ENCODE peak calls at places on chromosomes 12 and 14, in six cellular contexts. One of them, this sample, is unnamed.

GRCh38 chr12:26195641-26196423 is 459 bp downstream of the SSPN start:
- DNase-seq in IMR-90: peak; percentile 31
- DNase-seq in H9: peak; percentile 61
- DNase-seq in mesenchymal stem cell: peak; percentile 60
- DNase-seq in neuronal stem cell: peak; percentile 31
- DNase-seq in H1: no peak
- DNase-seq in this sample: peak; percentile 38

GRCh38 chr14:88521818-88522217 is 33.0 kb downstream of the PTPN21 start:
- DNase-seq in IMR-90: peak; percentile 27
- DNase-seq in H9: no peak
- DNase-seq in mesenchymal stem cell: no peak
- DNase-seq in neuronal stem cell: no peak
- DNase-seq in H1: no peak
- DNase-seq in this sample: no peak

GRCh38 chr12:96986883-96987523 is 79.9 kb downstream of the NEDD1 start:
- DNase-seq in IMR-90: peak; percentile 7
- DNase-seq in H9: no peak
- DNase-seq in mesenchymal stem cell: peak; percentile 36
- DNase-seq in neuronal stem cell: peak; percentile 48
- DNase-seq in H1: no peak
- DNase-seq in this sample: peak; percentile 10

GRCh38 chr12:115023279-115023678 is 339.3 kb upstream of the TBX3 start:
- DNase-seq in IMR-90: peak; percentile 60
- DNase-seq in H9: no peak
- DNase-seq in mesenchymal stem cell: no peak
- DNase-seq in neuronal stem cell: no peak
- DNase-seq in H1: no peak
- DNase-seq in this sample: no peak

GRCh38 chr12:87234898-87235297 is 794.3 kb downstream of the C12orf50 start:
- DNase-seq in IMR-90: no peak
- DNase-seq in H9: no peak
- DNase-seq in mesenchymal stem cell: no peak
- DNase-seq in neuronal stem cell: no peak
- DNase-seq in H1: no peak
- DNase-seq in this sample: no peak

GRCh38 chr12:29149691-29150382 is 759 bp downstream of the FAR2 start:
- DNase-seq in IMR-90: no peak
- DNase-seq in H9: peak; percentile 56
- DNase-seq in mesenchymal stem cell: no peak
- DNase-seq in neuronal stem cell: no peak
- DNase-seq in H1: no peak
- DNase-seq in this sample: no peak

GRCh38 chr14:52473557-52473956 is 78.7 kb downstream of the TXNDC16 start:
- DNase-seq in IMR-90: peak; percentile 51
- DNase-seq in H9: no peak
- DNase-seq in mesenchymal stem cell: peak; percentile 46
- DNase-seq in neuronal stem cell: no peak
- DNase-seq in H1: no peak
- DNase-seq in this sample: peak; percentile 53

GRCh38 chr12:21879312-21879711 is 61.9 kb downstream of the ABCC9 start:
- DNase-seq in IMR-90: no peak
- DNase-seq in H9: no peak
- DNase-seq in mesenchymal stem cell: no peak
- DNase-seq in neuronal stem cell: no peak
- DNase-seq in H1: no peak
- DNase-seq in this sample: no peak

GRCh38 chr12:39617887-39618286 is 1.7 kb downstream of the ABCD2 start:
- DNase-seq in IMR-90: no peak
- DNase-seq in H9: no peak
- DNase-seq in mesenchymal stem cell: no peak
- DNase-seq in neuronal stem cell: no peak
- DNase-seq in H1: no peak
- DNase-seq in this sample: no peak

GRCh38 chr14:57068511-57068910 is 200.2 kb downstream of the EXOC5 start:
- DNase-seq in IMR-90: no peak
- DNase-seq in H9: no peak
- DNase-seq in mesenchymal stem cell: no peak
- DNase-seq in neuronal stem cell: no peak
- DNase-seq in H1: no peak
- DNase-seq in this sample: no peak

GRCh38 chr12:106192659-106193403 is 54.1 kb upstream of the NUAK1 start:
- DNase-seq in IMR-90: no peak
- DNase-seq in H9: no peak
- DNase-seq in mesenchymal stem cell: no peak
- DNase-seq in neuronal stem cell: no peak
- DNase-seq in H1: no peak
- DNase-seq in this sample: no peak

GRCh38 chr14:69994002-69994401 is 114.8 kb downstream of the SMOC1 start:
- DNase-seq in IMR-90: peak; percentile 40
- DNase-seq in H9: no peak
- DNase-seq in mesenchymal stem cell: no peak
- DNase-seq in neuronal stem cell: no peak
- DNase-seq in H1: no peak
- DNase-seq in this sample: no peak

GRCh38 chr14:57732886-57733285 is 133.0 kb downstream of the SLC35F4 start:
- DNase-seq in IMR-90: no peak
- DNase-seq in H9: no peak
- DNase-seq in mesenchymal stem cell: no peak
- DNase-seq in neuronal stem cell: no peak
- DNase-seq in H1: no peak
- DNase-seq in this sample: no peak

GRCh38 chr12:96294831-96295230 is 100.7 kb downstream of the ELK3 start:
- DNase-seq in IMR-90: peak; percentile 53
- DNase-seq in H9: no peak
- DNase-seq in mesenchymal stem cell: peak; percentile 31
- DNase-seq in neuronal stem cell: no peak
- DNase-seq in H1: no peak
- DNase-seq in this sample: no peak

GRCh38 chr12:100077367-100077766 is 65.3 kb downstream of the BLTP3B start:
- DNase-seq in IMR-90: no peak
- DNase-seq in H9: no peak
- DNase-seq in mesenchymal stem cell: peak; percentile 5
- DNase-seq in neuronal stem cell: no peak
- DNase-seq in H1: no peak
- DNase-seq in this sample: peak; percentile 54

GRCh38 chr14:68546839-68547238 is 246.0 kb downstream of the ZFP36L1 start:
- DNase-seq in IMR-90: peak; percentile 88
- DNase-seq in H9: no peak
- DNase-seq in mesenchymal stem cell: peak; percentile 84
- DNase-seq in neuronal stem cell: no peak
- DNase-seq in H1: no peak
- DNase-seq in this sample: peak; percentile 96

DNA sequence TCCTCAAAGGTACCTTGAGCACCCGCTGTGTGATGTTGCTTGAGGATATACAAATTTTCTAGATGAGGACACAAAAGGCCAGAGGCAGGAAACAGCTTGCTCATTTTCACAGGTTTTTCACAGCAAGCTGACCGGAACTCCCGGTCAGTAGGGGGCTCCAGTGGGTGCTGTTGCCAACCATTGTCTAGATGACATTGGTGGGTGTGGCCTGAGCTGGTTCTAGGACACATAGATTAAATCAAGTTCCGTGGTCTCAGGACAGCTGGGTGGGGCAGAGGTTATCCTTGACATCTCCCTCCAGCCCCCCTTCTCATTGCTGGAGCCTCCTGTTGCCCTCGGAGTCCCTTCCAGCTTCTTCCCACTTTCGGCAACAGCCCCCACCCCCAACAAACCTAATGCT is 153.6 kb upstream of the FKBP4 start:
- DNase-seq in IMR-90: peak; percentile 30
- DNase-seq in H9: peak; percentile 82
- DNase-seq in mesenchymal stem cell: no peak
- DNase-seq in neuronal stem cell: no peak
- DNase-seq in H1: no peak
- DNase-seq in this sample: peak; percentile 28
- H2BK5ac ChIP-seq in IMR-90: peak overlapping the region; percentile 98
- H2BK5ac ChIP-seq in H9: no peak overlapping the region
- H2BK5ac ChIP-seq in mesenchymal stem cell: no peak overlapping the region
- H2BK5ac ChIP-seq in neuronal stem cell: no peak overlapping the region
- H2BK5ac ChIP-seq in H1: peak overlapping the region; percentile 20
- H2BK5ac ChIP-seq in this sample: peak overlapping the region; percentile 5

DNA sequence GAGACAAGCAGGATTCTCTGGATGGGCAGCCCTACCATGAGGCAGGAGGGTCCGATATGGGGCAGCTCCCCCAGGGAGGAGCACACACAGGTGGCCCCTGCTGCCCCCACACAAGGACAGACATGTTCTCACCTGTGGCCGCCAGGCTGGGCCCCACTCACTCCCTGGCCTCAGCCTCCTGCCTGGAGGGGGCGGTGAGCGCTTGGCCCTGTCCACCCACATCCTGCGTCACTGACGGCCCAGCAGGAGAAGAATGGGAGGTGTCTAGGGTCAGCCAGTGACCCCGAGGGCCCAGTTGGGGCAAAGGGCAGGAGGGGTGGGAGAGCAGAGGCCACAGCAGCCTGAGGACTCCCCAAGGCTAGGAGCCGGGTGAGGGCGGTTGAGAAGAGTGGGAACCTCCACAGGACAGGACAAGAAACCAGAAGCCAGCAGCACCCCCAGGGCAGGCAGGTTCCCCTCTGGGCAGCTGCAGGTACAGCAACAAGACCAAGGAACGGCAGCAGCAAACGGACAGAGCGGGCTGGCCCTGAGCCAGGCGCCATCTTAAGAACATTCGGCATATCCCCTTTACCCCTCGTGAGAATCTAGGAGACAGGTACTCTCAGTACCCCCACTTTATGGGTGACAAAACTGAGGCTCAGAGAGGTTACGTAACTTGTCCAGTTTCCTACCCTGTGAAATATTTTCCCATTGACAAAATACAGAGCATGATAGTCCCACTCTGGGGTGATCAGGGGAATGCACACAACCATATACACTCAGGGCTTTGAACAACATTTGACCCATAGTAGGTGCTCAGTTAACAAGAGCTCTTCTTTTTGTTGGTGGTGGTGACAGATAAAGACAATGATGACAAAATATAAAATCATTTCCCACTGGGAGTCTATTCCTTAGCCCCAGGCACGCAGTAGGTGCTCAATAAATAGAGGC is 74.3 kb downstream of the NCOR2 start:
- DNase-seq in IMR-90: no peak
- DNase-seq in H9: no peak
- DNase-seq in mesenchymal stem cell: no peak
- DNase-seq in neuronal stem cell: no peak
- DNase-seq in H1: no peak
- DNase-seq in this sample: peak; percentile 84
- H3K79me1 ChIP-seq in IMR-90: peaks cover 31% of the 10 kb centered on the region
- H3K79me1 ChIP-seq in H9: peaks cover 10% of the 10 kb centered on the region
- H3K79me1 ChIP-seq in mesenchymal stem cell: peaks cover 24% of the 10 kb centered on the region
- H3K79me1 ChIP-seq in neuronal stem cell: peaks cover 18% of the 10 kb centered on the region
- H3K79me1 ChIP-seq in H1: peaks cover 24% of the 10 kb centered on the region
- H3K79me1 ChIP-seq in this sample: no peaks in the 10 kb centered on the region

GRCh38 chr14:64688801-64689200 is 15.4 kb upstream of the PLEKHG3 start:
- DNase-seq in IMR-90: no peak
- DNase-seq in H9: no peak
- DNase-seq in mesenchymal stem cell: no peak
- DNase-seq in neuronal stem cell: no peak
- DNase-seq in H1: no peak
- DNase-seq in this sample: no peak
- H2AFZ ChIP-seq in IMR-90: no peak overlapping the region
- H2AFZ ChIP-seq in H9: no peak overlapping the region
- H2AFZ ChIP-seq in mesenchymal stem cell: no peak overlapping the region
- H2AFZ ChIP-seq in neuronal stem cell: no peak overlapping the region
- H2AFZ ChIP-seq in H1: no peak overlapping the region
- H2AFZ ChIP-seq in this sample: no peak overlapping the region

DNA sequence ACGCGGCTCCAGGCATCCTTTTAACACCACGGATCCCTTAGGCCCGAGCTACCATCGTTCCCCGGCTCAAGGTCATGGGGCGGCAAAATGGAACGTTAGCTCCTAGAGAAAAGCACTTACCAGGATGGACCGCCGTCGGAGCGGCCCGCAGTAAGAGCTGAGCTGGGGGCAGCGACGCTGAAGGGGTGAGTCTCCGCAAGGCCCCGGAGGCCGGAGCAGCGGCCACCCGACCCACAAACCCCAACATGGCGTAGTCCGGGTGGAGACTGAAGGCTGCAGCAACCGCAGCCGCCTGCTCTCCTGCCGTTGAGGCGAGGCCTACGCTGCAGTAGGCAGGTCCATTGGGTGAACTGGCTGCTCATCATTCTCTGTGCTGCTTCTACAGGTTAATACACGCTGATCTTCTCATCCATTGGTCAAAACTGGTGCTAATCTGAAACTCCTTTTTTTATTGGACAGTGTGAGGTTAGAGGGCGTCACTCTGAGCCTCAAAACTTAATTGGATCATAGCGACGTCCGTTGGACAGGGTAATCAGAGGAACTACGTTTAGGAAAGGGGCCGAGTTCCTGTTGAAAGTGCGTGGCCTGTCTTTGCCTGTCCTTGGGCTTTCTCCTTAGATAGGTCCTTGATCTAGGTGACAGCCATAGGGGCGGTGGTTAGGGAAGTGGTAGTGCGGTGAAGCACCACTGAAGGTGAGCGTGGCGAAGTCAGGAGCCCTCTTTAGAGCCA is at the start of gene ATP5F1B:
- DNase-seq in IMR-90: peak; percentile 100
- DNase-seq in H9: peak; percentile 100
- DNase-seq in mesenchymal stem cell: peak; percentile 100
- DNase-seq in neuronal stem cell: peak; percentile 98
- DNase-seq in H1: peak; percentile 96
- DNase-seq in this sample: peak; percentile 97
- H2BK5ac ChIP-seq in IMR-90: peak within 1 kb of the TSS; percentile 81
- H2BK5ac ChIP-seq in H9: no peak within 1 kb of the TSS
- H2BK5ac ChIP-seq in mesenchymal stem cell: peak within 1 kb of the TSS; percentile 63
- H2BK5ac ChIP-seq in neuronal stem cell: no peak within 1 kb of the TSS
- H2BK5ac ChIP-seq in H1: peak within 1 kb of the TSS; percentile 94
- H2BK5ac ChIP-seq in this sample: peak within 1 kb of the TSS; percentile 37

DNA sequence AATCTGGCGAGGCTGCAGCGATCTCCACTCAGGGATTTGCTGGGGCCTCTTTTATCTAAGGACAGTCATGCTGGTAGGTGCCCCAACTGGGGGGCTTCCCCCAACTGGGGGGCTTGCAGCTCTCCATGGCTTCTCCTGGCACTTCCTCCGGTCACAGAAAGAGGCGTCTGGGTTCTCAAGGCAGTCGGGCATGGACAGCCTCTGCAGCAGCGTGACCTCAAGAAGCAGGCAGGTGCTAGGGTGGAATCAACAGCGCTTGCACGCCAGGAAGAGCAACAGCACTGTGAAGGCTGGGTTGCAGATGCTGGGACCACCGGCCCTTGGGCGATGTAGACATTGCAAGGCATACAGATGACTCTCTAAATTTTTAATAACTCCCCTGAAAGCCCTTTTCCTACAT is 46.2 kb downstream of the BCL11B start:
- DNase-seq in IMR-90: no peak
- DNase-seq in H9: no peak
- DNase-seq in mesenchymal stem cell: no peak
- DNase-seq in neuronal stem cell: no peak
- DNase-seq in H1: no peak
- DNase-seq in this sample: no peak
- H3K79me1 ChIP-seq in IMR-90: no peaks in the 10 kb centered on the region
- H3K79me1 ChIP-seq in H9: peaks cover 4% of the 10 kb centered on the region
- H3K79me1 ChIP-seq in mesenchymal stem cell: no peaks in the 10 kb centered on the region
- H3K79me1 ChIP-seq in neuronal stem cell: no peaks in the 10 kb centered on the region
- H3K79me1 ChIP-seq in H1: peaks cover 3% of the 10 kb centered on the region
- H3K79me1 ChIP-seq in this sample: no peaks in the 10 kb centered on the region

GRCh38 chr12:132453361-132454133 is 36.4 kb upstream of the FBRSL1 start:
- DNase-seq in IMR-90: peak; percentile 44
- DNase-seq in H9: no peak
- DNase-seq in mesenchymal stem cell: no peak
- DNase-seq in neuronal stem cell: no peak
- DNase-seq in H1: no peak
- DNase-seq in this sample: no peak
- H2AFZ ChIP-seq in IMR-90: peak overlapping the region; percentile 63
- H2AFZ ChIP-seq in H9: no peak overlapping the region
- H2AFZ ChIP-seq in mesenchymal stem cell: no peak overlapping the region
- H2AFZ ChIP-seq in neuronal stem cell: no peak overlapping the region
- H2AFZ ChIP-seq in H1: no peak overlapping the region
- H2AFZ ChIP-seq in this sample: no peak overlapping the region